ENCODE peak calls at places on chromosome 11, in seven cellular contexts. N is ACHN; D is astrocyte; L is right cardiac atrium; A is NCI-H446; M is mucosa of gallbladder; V is stimulated activated CD4-positive, alpha-beta T cell treated with anti-CD3 and anti-CD28 coated beads, Interleukin-1b, Interleukin-23, amount 100 ng/mL, for 48 hours. F is an unnamed sample.

GRCh38 chr11:43738600-43739409 is 58.3 kb downstream of the HSD17B12 start:
- DNase-seq in N (no peak), D (peak; percentile 87), L (no peak), A (no peak), M (no peak), V (no peak), F (no peak)

GRCh38 chr11:71065794-71066193 is 186.6 kb downstream of the SHANK2 start:
- DNase-seq in N (no peak), D (no peak), L (no peak), A (no peak), M (no peak), V (no peak), F (no peak)

GRCh38 chr11:78645226-78646202 is 70.8 kb upstream of the NARS2 start:
- DNase-seq in N (peak; percentile 75), D (peak; percentile 22), L (peak; percentile 55), A (peak; percentile 43), M (peak; percentile 73), V (peak; percentile 43), F (peak; percentile 56)

GRCh38 chr11:67372232-67372992 is 986 bp downstream of the CLCF1 start:
- DNase-seq in N (peak; percentile 31), D (no peak), L (peak; percentile 66), A (no peak), M (no peak), V (no peak), F (no peak)

GRCh38 chr11:1224491-1225385 is 1.9 kb downstream of the MUC5B start:
- DNase-seq in N (no peak), D (no peak), L (peak; percentile 12), A (no peak), M (no peak), V (no peak), F (no peak)

GRCh38 chr11:118935381-118935780 is 9.7 kb upstream of the BCL9L start:
- DNase-seq in N (no peak), D (no peak), L (no peak), A (no peak), M (no peak), V (no peak), F (no peak)

GRCh38 chr11:118435233-118435892 is 929 bp upstream of the KMT2A start:
- DNase-seq in N (peak; percentile 66), D (peak; percentile 26), L (peak; percentile 38), A (peak; percentile 77), M (peak; percentile 24), V (peak; percentile 68), F (no peak)

GRCh38 chr11:134512061-134512460 is 100.0 kb upstream of the B3GAT1 start:
- DNase-seq in N (no peak), D (no peak), L (no peak), A (no peak), M (no peak), V (no peak), F (no peak)

GRCh38 chr11:65057526-65057925 is 827 bp downstream of the NAALADL1 start:
- DNase-seq in N (no peak), D (no peak), L (no peak), A (no peak), M (no peak), V (no peak), F (no peak)

GRCh38 chr11:67120881-67121710 is 2.0 kb downstream of the KDM2A start:
- DNase-seq in N (peak; percentile 33), D (peak; percentile 27), L (no peak), A (no peak), M (no peak), V (no peak), F (no peak)

GRCh38 chr11:2781413-2782274 is 81.8 kb upstream of the KCNQ1OT1 start:
- DNase-seq in N (no peak), D (no peak), L (no peak), A (no peak), M (peak; percentile 12), V (peak; percentile 0), F (no peak)